ENCODE peak calls at places on chromosomes 13 and 19, in eight cellular contexts. X is uterus; A is kidney; J is vagina; L is effector memory CD4-positive, alpha-beta T cell; V is OCI-LY7; D is keratinocyte; B is colonic mucosa. R is an unnamed sample. For H3K4me1 and H3K36me3, the result is how much of the 10 kb centered on the place peaks cover.

GRCh38 chr13:95920485-95920884 is 132.7 kb downstream of the UGGT2 start:
- DNase-seq in X (no peak), A (no peak), J (no peak), L (no peak), V (no peak), D (no peak), B (no peak), R (no peak)

GRCh38 chr13:21637296-21637695 is 33.3 kb upstream of the MICU2 start:
- DNase-seq in X (no peak), A (peak), J (no peak), L (no peak), V (no peak), D (peak), B (peak), R (no peak)

GRCh38 chr19:51386882-51387520 is 773 bp downstream of the LIM2 start:
- DNase-seq in X (no peak), A (peak), J (no peak), L (no peak), V (no peak), D (no peak), B (no peak), R (no peak)

GRCh38 chr13:41465215-41465907 is 8.0 kb downstream of the RGCC start:
- DNase-seq in X (no peak), A (peak), J (no peak), L (peak), V (peak), D (no peak), B (peak), R (no peak)

GRCh38 chr19:58243351-58243750 is 14.6 kb downstream of the ZNF544 start:
- DNase-seq in X (no peak), A (no peak), J (no peak), L (no peak), V (no peak), D (no peak), B (no peak), R (no peak)

GRCh38 chr13:112814905-112815585 is 125.2 kb downstream of the ATP11A start:
- DNase-seq in X (no peak), A (peak), J (no peak), L (no peak), V (no peak), D (no peak), B (no peak), R (no peak)

GRCh38 chr13:26813626-26814348 is 53.2 kb upstream of the GPR12 start:
- DNase-seq in X (no peak), A (no peak), J (no peak), L (no peak), V (no peak), D (no peak), B (no peak), R (no peak)

GRCh38 chr13:84126671-84127171 is 244.4 kb upstream of the SLITRK1 start:
- DNase-seq in X (no peak), A (peak), J (no peak), L (no peak), V (no peak), D (no peak), B (no peak), R (no peak)

GRCh38 chr19:55400281-55401087 is 7.1 kb downstream of the UBE2S start:
- DNase-seq in X (no peak), A (no peak), J (no peak), L (no peak), V (no peak), D (no peak), B (no peak), R (no peak)

GRCh38 chr19:38596057-38596981 is 21.4 kb downstream of the MAP4K1 start:
- DNase-seq in X (no peak), A (no peak), J (no peak), L (no peak), V (no peak), D (no peak), B (peak), R (peak)

GRCh38 chr13:102852556-102852955 is 6.7 kb downstream of the ERCC5 start:
- DNase-seq in X (no peak), A (no peak), J (no peak), L (no peak), V (no peak), D (no peak), B (no peak), R (no peak)

GRCh38 chr13:77533875-77534788 is 1.4 kb upstream of the SCEL start:
- DNase-seq in X (no peak), A (no peak), J (no peak), L (no peak), V (no peak), D (no peak), B (no peak), R (no peak)

GRCh38 chr13:41939403-41939802 is 21.5 kb downstream of the VWA8 start:
- DNase-seq in X (no peak), A (no peak), J (no peak), L (no peak), V (no peak), D (no peak), B (no peak), R (no peak)

GRCh38 chr19:29711584-29712132 is 3.4 kb downstream of the C19orf12 start:
- DNase-seq in X (no peak), A (peak), J (no peak), L (no peak), V (no peak), D (no peak), B (no peak), R (no peak)

GRCh38 chr13:38303816-38304215 is 45.8 kb upstream of the UFM1 start:
- DNase-seq in X (no peak), A (no peak), J (no peak), L (no peak), V (no peak), D (no peak), B (no peak), R (no peak)

GRCh38 chr13:41152005-41152404 is 19.4 kb upstream of the KBTBD6 start:
- DNase-seq in X (no peak), A (no peak), J (no peak), L (no peak), V (no peak), D (no peak), B (no peak), R (no peak)

GRCh38 chr19:993361-993830 is 6.8 kb upstream of the GRIN3B start:
- DNase-seq in X (no peak), A (no peak), J (no peak), L (no peak), V (no peak), D (no peak), B (no peak), R (no peak)

GRCh38 chr19:36215276-36216171 is 618 bp downstream of the ZNF146 start:
- DNase-seq in X (no peak), A (no peak), J (no peak), L (no peak), V (peak), D (no peak), B (no peak), R (no peak)

GRCh38 chr19:16076958-16077611 is 790 bp downstream of the TPM4 start:
- DNase-seq in X (peak), A (peak), J (no peak), L (no peak), V (peak), D (no peak), B (peak), R (no peak)

GRCh38 chr19:51777570-51778460 is 16.8 kb downstream of the FPR2 start:
- DNase-seq in X (peak), A (peak), J (no peak), L (no peak), V (peak), D (no peak), B (peak), R (peak)

GRCh38 chr13:109272595-109273325 is 513.6 kb downstream of the IRS2 start:
- DNase-seq in X (no peak), A (no peak), J (no peak), L (no peak), V (no peak), D (no peak), B (no peak), R (no peak)

GRCh38 chr13:31476753-31477152 is 262.6 kb upstream of the RXFP2 start:
- DNase-seq in X (no peak), A (no peak), J (no peak), L (no peak), V (no peak), D (no peak), B (no peak), R (no peak)

GRCh38 chr13:44578064-44578394 is 1.9 kb upstream of the TSC22D1 start:
- DNase-seq in X (no peak), A (no peak), J (no peak), L (no peak), V (no peak), D (no peak), B (no peak), R (no peak)

GRCh38 chr13:91162180-91162579 is 185.3 kb upstream of the MIR17HG start:
- DNase-seq in X (no peak), A (no peak), J (no peak), L (no peak), V (peak), D (no peak), B (no peak), R (no peak)

GRCh38 chr13:110028311-110028710 is 241.9 kb upstream of the IRS2 start:
- DNase-seq in X (no peak), A (no peak), J (no peak), L (no peak), V (no peak), D (no peak), B (no peak), R (no peak)

GRCh38 chr19:52336976-52337375 is 933 bp downstream of the ZNF610 start:
- DNase-seq in X (no peak), A (no peak), J (no peak), L (no peak), V (no peak), D (no peak), B (no peak), R (no peak)

GRCh38 chr13:28658796-28659610 is at the start of gene POMP:
- DNase-seq in X (peak), A (peak), J (no peak), L (peak), V (peak), D (peak), B (peak), R (peak)
- H3K4me1 ChIP-seq in X (under half), A (under half), J (half or more), L (under half), V (under half), D (under half), B (under half), R (under half)

GRCh38 chr13:86810385-86810784 is 860.8 kb upstream of the SLITRK5 start:
- DNase-seq in X (no peak), A (no peak), J (no peak), L (no peak), V (no peak), D (no peak), B (no peak), R (no peak)

DNA sequence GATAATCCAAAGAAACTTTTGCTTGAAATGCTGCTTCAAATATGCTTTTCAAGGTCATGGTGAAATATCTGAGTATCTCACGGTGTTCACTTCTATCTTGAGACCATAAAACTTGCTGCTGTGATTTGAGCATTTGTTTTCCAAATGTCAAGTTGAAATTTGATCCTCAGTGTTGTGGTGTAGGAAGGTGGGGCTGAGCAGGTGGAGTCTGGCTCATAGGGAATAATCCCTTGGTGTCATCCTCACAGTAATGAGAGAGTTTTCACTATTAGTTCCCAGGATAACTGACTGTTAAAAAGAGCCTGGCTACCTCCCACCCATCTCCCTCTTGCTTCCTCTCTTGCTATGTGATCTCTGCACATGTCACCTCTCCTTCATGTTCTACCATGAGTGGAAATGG is 858.0 kb upstream of the SLITRK5 start:
- DNase-seq in X (no peak), A (no peak), J (no peak), L (no peak), V (no peak), D (no peak), B (no peak), R (no peak)
- H3K36me3 ChIP-seq in X (under half), A (under half), J (under half), L (under half), V (under half), D (under half), B (under half), R (under half)

GRCh38 chr13:43304945-43305344 is 281.6 kb downstream of the DNAJC15 start:
- DNase-seq in X (no peak), A (no peak), J (no peak), L (no peak), V (no peak), D (no peak), B (no peak), R (no peak)
- H3K4me1 ChIP-seq in X (under half), A (under half), J (under half), L (under half), V (under half), D (under half), B (under half), R (under half)

GRCh38 chr19:45825263-45825605 is 10.1 kb upstream of the RSPH6A start:
- DNase-seq in X (no peak), A (no peak), J (no peak), L (no peak), V (no peak), D (no peak), B (no peak), R (no peak)
- H3K36me3 ChIP-seq in X (under half), A (under half), J (under half), L (half or more), V (half or more), D (under half), B (under half), R (half or more)

GRCh38 chr19:3837332-3837731 is 31.5 kb downstream of the ZFR2 start:
- DNase-seq in X (no peak), A (no peak), J (no peak), L (no peak), V (no peak), D (no peak), B (no peak), R (no peak)

GRCh38 chr19:3835055-3835435 is 33.8 kb downstream of the ZFR2 start:
- DNase-seq in X (no peak), A (no peak), J (no peak), L (no peak), V (no peak), D (no peak), B (no peak), R (no peak)

GRCh38 chr19:3838661-3839060 is 30.2 kb downstream of the ZFR2 start:
- DNase-seq in X (no peak), A (no peak), J (no peak), L (no peak), V (no peak), D (no peak), B (no peak), R (no peak)

GRCh38 chr19:3837922-3838321 is 30.9 kb downstream of the ZFR2 start:
- DNase-seq in X (no peak), A (no peak), J (no peak), L (no peak), V (no peak), D (no peak), B (no peak), R (no peak)

DNA sequence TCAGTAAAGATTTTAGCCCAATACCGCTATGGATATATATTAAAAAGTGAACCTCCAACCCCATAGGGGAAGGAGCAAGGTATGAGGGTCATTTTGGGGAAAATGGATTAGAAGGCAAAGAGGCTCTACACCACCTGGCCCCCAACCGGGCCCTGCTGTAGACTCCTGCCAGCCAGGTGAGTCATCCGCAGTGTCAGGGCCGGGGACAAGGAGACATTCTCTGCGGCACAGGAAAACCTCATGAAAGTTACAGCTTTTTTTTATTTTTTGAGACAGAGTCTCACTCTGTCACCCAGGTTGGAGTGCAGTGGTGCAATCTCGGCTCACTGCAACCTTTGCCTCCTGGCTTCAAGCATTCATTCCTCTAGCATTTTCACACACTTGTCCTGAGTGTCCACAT is 32.0 kb downstream of the ZFR2 start:
- DNase-seq in X (no peak), A (no peak), J (no peak), L (no peak), V (no peak), D (no peak), B (no peak), R (no peak)
- H3K4me1 ChIP-seq in X (under half), A (under half), J (under half), L (under half), V (under half), D (under half), B (under half), R (under half)

GRCh38 chr19:11251217-11251616 is 11.1 kb downstream of the DOCK6 start:
- DNase-seq in X (no peak), A (no peak), J (no peak), L (no peak), V (no peak), D (no peak), B (no peak), R (no peak)

GRCh38 chr19:11256189-11256588 is 6.1 kb downstream of the DOCK6 start:
- DNase-seq in X (no peak), A (peak), J (no peak), L (no peak), V (no peak), D (no peak), B (no peak), R (no peak)

GRCh38 chr19:11251650-11252314 is 10.5 kb downstream of the DOCK6 start:
- DNase-seq in X (no peak), A (no peak), J (no peak), L (no peak), V (no peak), D (no peak), B (no peak), R (no peak)

GRCh38 chr19:11254662-11255061 is 7.7 kb downstream of the DOCK6 start:
- DNase-seq in X (no peak), A (no peak), J (no peak), L (no peak), V (no peak), D (no peak), B (no peak), R (no peak)

GRCh38 chr19:11252665-11253355 is 9.5 kb downstream of the DOCK6 start:
- DNase-seq in X (no peak), A (no peak), J (no peak), L (no peak), V (no peak), D (no peak), B (no peak), R (no peak)
- H3K36me3 ChIP-seq in X (under half), A (under half), J (under half), L (under half), V (under half), D (under half), B (under half), R (under half)

DNA sequence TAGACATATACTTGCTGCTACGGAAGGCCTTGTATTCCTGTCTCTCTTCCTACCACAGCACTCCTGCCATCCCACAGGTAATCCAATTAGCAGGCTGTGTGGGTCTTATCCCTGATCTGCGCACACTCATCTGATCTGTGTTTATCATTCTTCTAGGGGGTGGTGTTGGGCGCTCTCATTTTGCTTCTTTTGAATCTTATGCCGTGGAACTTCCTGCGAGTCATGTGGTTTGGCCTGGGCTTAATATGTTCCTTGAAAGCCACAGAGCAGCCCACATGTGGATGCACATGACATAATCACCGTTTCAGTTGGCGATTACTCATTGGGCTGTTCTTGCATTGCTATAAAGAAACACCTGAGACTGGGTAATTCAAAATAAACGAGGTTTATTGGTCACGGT is 7.5 kb downstream of the RASA3 start:
- DNase-seq in X (no peak), A (no peak), J (no peak), L (peak), V (no peak), D (no peak), B (no peak), R (no peak)
- H3K4me1 ChIP-seq in X (under half), A (under half), J (half or more), L (half or more), V (under half), D (under half), B (under half), R (under half)

DNA sequence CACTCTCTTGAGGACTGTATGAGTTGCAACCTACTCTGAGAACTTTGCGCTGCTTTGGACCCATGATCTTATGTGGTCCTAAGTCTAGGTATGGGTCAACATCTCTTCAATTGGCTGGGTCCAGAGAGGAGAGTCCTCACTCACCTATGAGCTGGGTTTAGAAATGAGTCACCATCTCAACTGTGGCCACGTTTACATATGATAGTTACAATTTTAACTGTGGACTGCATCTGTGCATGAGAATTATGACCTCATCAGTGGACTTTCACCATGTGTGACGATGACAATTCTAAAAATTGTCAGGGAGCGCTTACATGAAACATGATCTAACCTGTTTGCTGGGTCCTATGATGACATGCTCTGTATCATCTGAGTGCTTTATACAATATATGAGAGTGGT is 12.7 kb upstream of the ZNF724 start:
- DNase-seq in X (no peak), A (no peak), J (no peak), L (no peak), V (no peak), D (no peak), B (no peak), R (no peak)
- H3K36me3 ChIP-seq in X (under half), A (under half), J (under half), L (under half), V (half or more), D (under half), B (under half), R (under half)

DNA sequence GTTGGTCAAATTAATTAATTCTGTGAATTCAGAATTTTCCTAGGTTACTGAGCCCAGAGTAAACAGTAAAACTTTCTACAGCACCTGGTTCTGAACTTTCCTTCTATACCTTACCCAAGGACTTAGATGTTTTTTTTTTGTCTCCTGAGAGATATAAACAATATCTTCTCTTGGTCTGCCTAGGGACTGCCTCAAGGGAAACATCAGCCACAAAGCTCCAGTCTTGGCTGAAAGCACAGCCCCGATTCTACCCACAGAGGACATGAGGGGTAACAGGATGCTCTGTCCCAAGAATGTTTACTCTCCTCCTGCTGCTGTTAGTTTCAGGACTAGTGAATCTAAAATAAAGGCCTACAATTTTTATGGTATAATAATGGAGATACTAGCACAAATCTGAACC is 14.3 kb downstream of the CNMD start:
- DNase-seq in X (no peak), A (no peak), J (no peak), L (no peak), V (no peak), D (no peak), B (no peak), R (no peak)
- H3K4me1 ChIP-seq in X (under half), A (under half), J (under half), L (under half), V (under half), D (under half), B (under half), R (under half)

GRCh38 chr19:2429917-2430570 is 2.7 kb upstream of the TIMM13 start:
- DNase-seq in X (no peak), A (no peak), J (no peak), L (no peak), V (no peak), D (no peak), B (no peak), R (no peak)
- H3K36me3 ChIP-seq in X (under half), A (under half), J (under half), L (under half), V (half or more), D (under half), B (under half), R (under half)